ENCODE peak calls at places on chromosomes 4 and X, in five cellular contexts. M, W, Q, K and D are unnamed samples.

GRCh38 chrX:35919536-35920309 is at the start of gene CFAP47:
- DNase-seq in M (peak), W (no peak), Q (peak), K (no peak), D (peak)

GRCh38 chrX:2608638-2609430 is 82.3 kb upstream of the CD99 start:
- DNase-seq in M (peak), W (peak), Q (peak), K (peak), D (no peak)

GRCh38 chr4:119128125-119128524 is 7.5 kb upstream of the MYOZ2 start:
- DNase-seq in M (no peak), W (no peak), Q (no peak), K (no peak), D (no peak)

GRCh38 chr4:1752284-1753041 is 31.1 kb downstream of the TACC3 start:
- DNase-seq in M (no peak), W (peak), Q (peak), K (no peak), D (no peak)

GRCh38 chr4:3304831-3305609 is 12.2 kb downstream of the RGS12 start:
- DNase-seq in M (peak), W (peak), Q (no peak), K (no peak), D (peak)

GRCh38 chr4:17812801-17813200 is 2.0 kb downstream of the NCAPG start:
- DNase-seq in M (no peak), W (no peak), Q (peak), K (no peak), D (no peak)

GRCh38 chr4:566035-566434 is 10.1 kb downstream of the TMEM271 start:
- DNase-seq in M (no peak), W (no peak), Q (no peak), K (no peak), D (no peak)

GRCh38 chr4:86630629-86631028 is 36.5 kb downstream of the PTPN13 start:
- DNase-seq in M (no peak), W (no peak), Q (no peak), K (no peak), D (no peak)

GRCh38 chr4:22458112-22458511 is 57.8 kb downstream of the ADGRA3 start:
- DNase-seq in M (no peak), W (no peak), Q (no peak), K (no peak), D (no peak)

GRCh38 chr4:5750052-5750950 is 39.3 kb downstream of the EVC start:
- DNase-seq in M (peak), W (peak), Q (no peak), K (peak), D (no peak)

GRCh38 chr4:143762511-143762910 is 62.0 kb upstream of the FREM3 start:
- DNase-seq in M (no peak), W (no peak), Q (no peak), K (no peak), D (no peak)

DNA sequence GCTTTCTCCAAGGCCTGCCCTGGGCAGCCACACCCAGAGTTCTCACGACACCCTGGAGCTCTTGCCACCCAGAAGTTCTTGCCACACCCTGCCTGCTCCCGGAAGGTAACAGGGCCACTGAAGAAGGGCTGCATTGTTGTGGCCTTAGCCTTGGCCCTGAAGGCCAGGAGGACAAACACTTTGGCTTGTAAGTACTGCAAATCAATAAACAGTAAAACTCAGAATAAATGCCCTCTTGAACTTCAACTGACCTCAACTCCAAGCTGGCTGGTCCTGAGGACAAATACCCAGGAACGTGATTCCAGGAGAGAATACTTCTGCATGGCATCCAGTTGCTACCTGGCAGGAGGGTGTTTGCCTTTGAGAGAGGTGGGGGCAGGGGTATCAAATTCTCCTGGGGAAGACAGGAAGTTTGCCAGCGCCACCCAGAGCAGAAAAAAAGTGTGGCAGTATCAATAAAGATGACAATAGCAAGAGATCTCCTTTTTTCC is 54.1 kb downstream of the TLR10 start:
- DNase-seq in M (no peak), W (no peak), Q (peak), K (no peak), D (no peak)
- TF ChIP-seq CTCF in M (no peak), W (no peak), Q (no peak), K (no peak), D (peak)

GRCh38 chr4:15037923-15038541 is 35.8 kb downstream of the CPEB2 start:
- DNase-seq in M (no peak), W (peak), Q (no peak), K (no peak), D (no peak)

GRCh38 chr4:15040916-15041463 is 38.7 kb downstream of the CPEB2 start:
- DNase-seq in M (no peak), W (peak), Q (no peak), K (no peak), D (no peak)

GRCh38 chr4:15042529-15043167 is 40.4 kb downstream of the CPEB2 start:
- DNase-seq in M (no peak), W (no peak), Q (no peak), K (no peak), D (no peak)

GRCh38 chr4:15043922-15044321 is 41.6 kb downstream of the CPEB2 start:
- DNase-seq in M (no peak), W (no peak), Q (no peak), K (no peak), D (no peak)

GRCh38 chr4:15043226-15043625 is 40.9 kb downstream of the CPEB2 start:
- DNase-seq in M (no peak), W (no peak), Q (peak), K (no peak), D (no peak)
- TF ChIP-seq CTCF in M (no peak), W (no peak), Q (no peak), K (no peak), D (peak)

DNA sequence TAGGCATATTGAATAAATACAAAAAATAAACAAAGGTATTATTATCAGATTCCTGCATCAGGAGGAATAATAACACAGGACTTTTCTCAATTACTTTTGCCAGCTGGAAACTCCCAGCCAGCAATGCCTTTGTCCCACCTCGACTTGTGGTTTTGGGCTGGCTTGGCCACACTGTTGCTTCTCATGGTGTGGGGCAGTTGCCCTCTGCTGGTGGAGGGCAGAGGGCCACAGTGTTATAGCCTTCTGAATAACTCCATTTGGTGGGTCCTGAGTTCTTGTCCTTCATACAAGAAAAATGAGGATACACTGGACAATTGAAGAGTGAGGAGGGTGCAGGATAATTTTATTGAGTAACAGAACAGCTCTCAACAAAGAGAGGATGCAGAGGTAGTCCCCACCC is 1206.0 kb upstream of the ADGRL3 start:
- DNase-seq in M (no peak), W (no peak), Q (no peak), K (no peak), D (no peak)
- TF ChIP-seq CTCF in M (no peak), W (no peak), Q (no peak), K (no peak), D (peak)

GRCh38 chrX:65451663-65452062 is 82.9 kb downstream of the LAS1L start:
- DNase-seq in M (no peak), W (peak), Q (peak), K (no peak), D (no peak)
- TF ChIP-seq CTCF in M (no peak), W (peak), Q (peak), K (no peak), D (peak)

DNA sequence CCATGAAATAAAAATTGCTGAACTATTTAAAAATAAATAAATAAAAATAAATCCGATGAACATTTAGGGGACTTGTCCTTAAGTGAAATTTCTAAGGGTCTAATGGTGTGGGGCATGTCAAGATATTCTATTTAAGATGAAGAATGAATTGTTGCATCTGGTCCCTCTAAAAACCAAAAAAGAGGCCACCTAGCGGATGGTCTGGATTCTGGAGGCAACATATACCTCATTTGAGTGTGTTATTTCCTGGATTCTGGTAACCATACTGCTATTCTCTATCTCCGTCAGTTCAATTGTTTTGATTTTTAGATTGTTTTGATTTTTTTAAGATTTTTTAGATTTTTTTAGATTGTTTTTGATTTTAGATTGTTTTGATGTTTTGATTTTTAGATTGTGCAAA is 28.3 kb downstream of the AGTR2 start:
- DNase-seq in M (no peak), W (no peak), Q (peak), K (no peak), D (no peak)
- TF ChIP-seq CTCF in M (no peak), W (no peak), Q (peak), K (no peak), D (peak)

GRCh38 chrX:135185795-135186443 is 14.7 kb upstream of the CT55 start:
- DNase-seq in M (no peak), W (peak), Q (peak), K (no peak), D (no peak)
- TF ChIP-seq CTCF in M (peak), W (peak), Q (peak), K (peak), D (peak)

GRCh38 chrX:53000447-53001208 is 42.3 kb upstream of the FAM156A start:
- DNase-seq in M (no peak), W (no peak), Q (no peak), K (no peak), D (no peak)

GRCh38 chrX:52990848-52991247 is 32.5 kb upstream of the FAM156A start:
- DNase-seq in M (no peak), W (peak), Q (no peak), K (no peak), D (no peak)

GRCh38 chrX:52995135-52995973 is 37.0 kb upstream of the FAM156A start:
- DNase-seq in M (peak), W (peak), Q (peak), K (peak), D (peak)

DNA sequence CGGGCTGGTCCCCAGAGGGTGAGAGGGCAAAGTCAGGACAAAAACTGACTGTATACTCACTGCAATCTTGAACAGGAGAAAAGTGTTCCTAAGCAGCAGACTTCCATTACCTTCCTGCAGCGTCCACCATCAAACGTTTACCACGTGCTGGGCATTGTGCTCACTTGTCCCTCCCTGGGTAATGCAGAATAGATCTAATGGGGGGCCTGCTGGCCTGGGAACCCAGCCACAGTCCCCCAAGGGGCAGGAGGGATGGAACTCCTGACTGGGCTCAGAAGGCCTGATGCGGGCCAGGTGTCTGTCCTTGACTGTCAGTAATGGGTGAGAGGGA is 37.6 kb upstream of the FAM156A start:
- DNase-seq in M (no peak), W (no peak), Q (no peak), K (no peak), D (no peak)
- TF ChIP-seq CTCF in M (no peak), W (no peak), Q (no peak), K (no peak), D (peak)